ENCODE peak calls at places on chromosomes 1 and 21, in eight cellular contexts. One of them, this sample, is unnamed.

GRCh38 chr1:113073457-113073950 is 506 bp downstream of the LRIG2 start:
- DNase-seq in germinal center: no peak
- DNase-seq in T follicular helper cell: no peak
- DNase-seq in AML-193: no peak
- DNase-seq in nephron progenitor cell: peak; percentile 72
- DNase-seq in OCI-M1: peak; percentile 90
- DNase-seq in AG09309: peak; percentile 13
- DNase-seq in heart right ventricle: no peak
- DNase-seq in this sample: no peak

GRCh38 chr1:145918992-145919939 is 749 bp upstream of the PEX11B start:
- DNase-seq in germinal center: peak; percentile 23
- DNase-seq in T follicular helper cell: no peak
- DNase-seq in AML-193: peak; percentile 28
- DNase-seq in nephron progenitor cell: peak; percentile 51
- DNase-seq in OCI-M1: peak; percentile 83
- DNase-seq in AG09309: no peak
- DNase-seq in heart right ventricle: peak; percentile 57
- DNase-seq in this sample: peak; percentile 46

GRCh38 chr1:86423873-86424272 is at the start of gene CLCA2:
- DNase-seq in germinal center: no peak
- DNase-seq in T follicular helper cell: no peak
- DNase-seq in AML-193: no peak
- DNase-seq in nephron progenitor cell: no peak
- DNase-seq in OCI-M1: no peak
- DNase-seq in AG09309: no peak
- DNase-seq in heart right ventricle: no peak
- DNase-seq in this sample: no peak

GRCh38 chr1:214003233-214003632 is 15.5 kb downstream of the PROX1 start:
- DNase-seq in germinal center: no peak
- DNase-seq in T follicular helper cell: no peak
- DNase-seq in AML-193: no peak
- DNase-seq in nephron progenitor cell: no peak
- DNase-seq in OCI-M1: peak; percentile 80
- DNase-seq in AG09309: no peak
- DNase-seq in heart right ventricle: no peak
- DNase-seq in this sample: no peak

GRCh38 chr1:226401407-226402303 is 6.2 kb downstream of the PARP1 start:
- DNase-seq in germinal center: no peak
- DNase-seq in T follicular helper cell: no peak
- DNase-seq in AML-193: no peak
- DNase-seq in nephron progenitor cell: no peak
- DNase-seq in OCI-M1: no peak
- DNase-seq in AG09309: no peak
- DNase-seq in heart right ventricle: no peak
- DNase-seq in this sample: no peak

GRCh38 chr1:226990133-226990716 is 50.1 kb downstream of the COQ8A start:
- DNase-seq in germinal center: no peak
- DNase-seq in T follicular helper cell: no peak
- DNase-seq in AML-193: no peak
- DNase-seq in nephron progenitor cell: no peak
- DNase-seq in OCI-M1: peak; percentile 92
- DNase-seq in AG09309: no peak
- DNase-seq in heart right ventricle: peak; percentile 33
- DNase-seq in this sample: no peak

GRCh38 chr1:118978914-118979701 is 9.0 kb downstream of the TBX15 start:
- DNase-seq in germinal center: no peak
- DNase-seq in T follicular helper cell: no peak
- DNase-seq in AML-193: no peak
- DNase-seq in nephron progenitor cell: no peak
- DNase-seq in OCI-M1: no peak
- DNase-seq in AG09309: no peak
- DNase-seq in heart right ventricle: no peak
- DNase-seq in this sample: no peak

GRCh38 chr1:70168283-70168682 is 37.1 kb downstream of the LRRC40 start:
- DNase-seq in germinal center: no peak
- DNase-seq in T follicular helper cell: no peak
- DNase-seq in AML-193: no peak
- DNase-seq in nephron progenitor cell: no peak
- DNase-seq in OCI-M1: no peak
- DNase-seq in AG09309: no peak
- DNase-seq in heart right ventricle: no peak
- DNase-seq in this sample: no peak

GRCh38 chr1:5497471-5497870 is 494.8 kb downstream of the NPHP4 start:
- DNase-seq in germinal center: no peak
- DNase-seq in T follicular helper cell: no peak
- DNase-seq in AML-193: no peak
- DNase-seq in nephron progenitor cell: no peak
- DNase-seq in OCI-M1: no peak
- DNase-seq in AG09309: no peak
- DNase-seq in heart right ventricle: no peak
- DNase-seq in this sample: no peak

GRCh38 chr1:64194168-64195088 is 9.0 kb upstream of the UBE2U start:
- DNase-seq in germinal center: no peak
- DNase-seq in T follicular helper cell: no peak
- DNase-seq in AML-193: peak; percentile 61
- DNase-seq in nephron progenitor cell: no peak
- DNase-seq in OCI-M1: peak; percentile 8
- DNase-seq in AG09309: no peak
- DNase-seq in heart right ventricle: no peak
- DNase-seq in this sample: no peak

GRCh38 chr1:24237046-24237371 is 49.9 kb upstream of the IFNLR1 start:
- DNase-seq in germinal center: no peak
- DNase-seq in T follicular helper cell: no peak
- DNase-seq in AML-193: no peak
- DNase-seq in nephron progenitor cell: no peak
- DNase-seq in OCI-M1: no peak
- DNase-seq in AG09309: no peak
- DNase-seq in heart right ventricle: no peak
- DNase-seq in this sample: no peak

GRCh38 chr21:14270631-14271030 is 54.7 kb downstream of the RBM11 start:
- DNase-seq in germinal center: no peak
- DNase-seq in T follicular helper cell: no peak
- DNase-seq in AML-193: no peak
- DNase-seq in nephron progenitor cell: no peak
- DNase-seq in OCI-M1: no peak
- DNase-seq in AG09309: no peak
- DNase-seq in heart right ventricle: no peak
- DNase-seq in this sample: no peak

GRCh38 chr1:44707112-44707881 is 23.7 kb downstream of the RNU5D-1 start:
- DNase-seq in germinal center: no peak
- DNase-seq in T follicular helper cell: no peak
- DNase-seq in AML-193: no peak
- DNase-seq in nephron progenitor cell: no peak
- DNase-seq in OCI-M1: no peak
- DNase-seq in AG09309: peak; percentile 76
- DNase-seq in heart right ventricle: no peak
- DNase-seq in this sample: no peak

GRCh38 chr21:34351786-34352241 is 12.0 kb upstream of the KCNE2 start:
- DNase-seq in germinal center: peak; percentile 63
- DNase-seq in T follicular helper cell: no peak
- DNase-seq in AML-193: peak; percentile 53
- DNase-seq in nephron progenitor cell: peak; percentile 37
- DNase-seq in OCI-M1: peak; percentile 87
- DNase-seq in AG09309: no peak
- DNase-seq in heart right ventricle: peak; percentile 34
- DNase-seq in this sample: peak; percentile 51

GRCh38 chr21:17775431-17776126 is 43.6 kb downstream of the C21orf91 start:
- DNase-seq in germinal center: no peak
- DNase-seq in T follicular helper cell: peak; percentile 11
- DNase-seq in AML-193: no peak
- DNase-seq in nephron progenitor cell: no peak
- DNase-seq in OCI-M1: no peak
- DNase-seq in AG09309: no peak
- DNase-seq in heart right ventricle: no peak
- DNase-seq in this sample: no peak

GRCh38 chr1:11893907-11894251 is 32.3 kb downstream of the KIAA2013 start:
- DNase-seq in germinal center: peak; percentile 87
- DNase-seq in T follicular helper cell: peak; percentile 54
- DNase-seq in AML-193: peak; percentile 29
- DNase-seq in nephron progenitor cell: peak; percentile 79
- DNase-seq in OCI-M1: peak; percentile 74
- DNase-seq in AG09309: no peak
- DNase-seq in heart right ventricle: peak; percentile 76
- DNase-seq in this sample: peak; percentile 77

GRCh38 chr1:164713446-164714204 is 154.6 kb downstream of the PBX1 start:
- DNase-seq in germinal center: no peak
- DNase-seq in T follicular helper cell: no peak
- DNase-seq in AML-193: no peak
- DNase-seq in nephron progenitor cell: no peak
- DNase-seq in OCI-M1: no peak
- DNase-seq in AG09309: no peak
- DNase-seq in heart right ventricle: no peak
- DNase-seq in this sample: no peak

GRCh38 chr1:183417691-183418491 is at the start of gene NMNAT2:
- DNase-seq in germinal center: no peak
- DNase-seq in T follicular helper cell: no peak
- DNase-seq in AML-193: no peak
- DNase-seq in nephron progenitor cell: peak; percentile 50
- DNase-seq in OCI-M1: no peak
- DNase-seq in AG09309: no peak
- DNase-seq in heart right ventricle: no peak
- DNase-seq in this sample: peak; percentile 80

GRCh38 chr1:222893255-222893654 is 78.4 kb downstream of the DISP1 start:
- DNase-seq in germinal center: no peak
- DNase-seq in T follicular helper cell: no peak
- DNase-seq in AML-193: no peak
- DNase-seq in nephron progenitor cell: no peak
- DNase-seq in OCI-M1: no peak
- DNase-seq in AG09309: no peak
- DNase-seq in heart right ventricle: no peak
- DNase-seq in this sample: no peak

GRCh38 chr1:246815693-246816270 is 91.6 kb downstream of the SCCPDH start:
- DNase-seq in germinal center: no peak
- DNase-seq in T follicular helper cell: no peak
- DNase-seq in AML-193: no peak
- DNase-seq in nephron progenitor cell: no peak
- DNase-seq in OCI-M1: no peak
- DNase-seq in AG09309: no peak
- DNase-seq in heart right ventricle: no peak
- DNase-seq in this sample: no peak

GRCh38 chr1:20349971-20350370 is 59.3 kb downstream of the VWA5B1 start:
- DNase-seq in germinal center: no peak
- DNase-seq in T follicular helper cell: no peak
- DNase-seq in AML-193: no peak
- DNase-seq in nephron progenitor cell: no peak
- DNase-seq in OCI-M1: no peak
- DNase-seq in AG09309: no peak
- DNase-seq in heart right ventricle: no peak
- DNase-seq in this sample: no peak

GRCh38 chr1:19070197-19070651 is 113.7 kb upstream of the IFFO2 start:
- DNase-seq in germinal center: no peak
- DNase-seq in T follicular helper cell: no peak
- DNase-seq in AML-193: no peak
- DNase-seq in nephron progenitor cell: no peak
- DNase-seq in OCI-M1: no peak
- DNase-seq in AG09309: no peak
- DNase-seq in heart right ventricle: no peak
- DNase-seq in this sample: no peak

GRCh38 chr1:205575294-205575885 is 56.4 kb downstream of the ELK4 start:
- DNase-seq in germinal center: no peak
- DNase-seq in T follicular helper cell: no peak
- DNase-seq in AML-193: no peak
- DNase-seq in nephron progenitor cell: no peak
- DNase-seq in OCI-M1: no peak
- DNase-seq in AG09309: no peak
- DNase-seq in heart right ventricle: no peak
- DNase-seq in this sample: no peak

GRCh38 chr1:12177999-12178441 is 11.2 kb downstream of the TNFRSF1B start:
- DNase-seq in germinal center: no peak
- DNase-seq in T follicular helper cell: peak; percentile 93
- DNase-seq in AML-193: no peak
- DNase-seq in nephron progenitor cell: no peak
- DNase-seq in OCI-M1: no peak
- DNase-seq in AG09309: peak; percentile 66
- DNase-seq in heart right ventricle: peak; percentile 79
- DNase-seq in this sample: no peak

GRCh38 chr1:43639990-43640794 is 9.8 kb upstream of the KDM4A start:
- DNase-seq in germinal center: no peak
- DNase-seq in T follicular helper cell: no peak
- DNase-seq in AML-193: no peak
- DNase-seq in nephron progenitor cell: no peak
- DNase-seq in OCI-M1: no peak
- DNase-seq in AG09309: no peak
- DNase-seq in heart right ventricle: no peak
- DNase-seq in this sample: no peak

GRCh38 chr21:35925497-35925896 is 134.8 kb downstream of the SETD4 start:
- DNase-seq in germinal center: no peak
- DNase-seq in T follicular helper cell: no peak
- DNase-seq in AML-193: no peak
- DNase-seq in nephron progenitor cell: peak; percentile 8
- DNase-seq in OCI-M1: peak; percentile 29
- DNase-seq in AG09309: no peak
- DNase-seq in heart right ventricle: no peak
- DNase-seq in this sample: no peak

GRCh38 chr1:1270813-1271212 is 2.8 kb downstream of the UBE2J2 start:
- DNase-seq in germinal center: no peak
- DNase-seq in T follicular helper cell: no peak
- DNase-seq in AML-193: no peak
- DNase-seq in nephron progenitor cell: no peak
- DNase-seq in OCI-M1: no peak
- DNase-seq in AG09309: no peak
- DNase-seq in heart right ventricle: no peak
- DNase-seq in this sample: no peak

GRCh38 chr1:111553199-111553598 is 49.8 kb upstream of the ADORA3 start:
- DNase-seq in germinal center: no peak
- DNase-seq in T follicular helper cell: no peak
- DNase-seq in AML-193: no peak
- DNase-seq in nephron progenitor cell: no peak
- DNase-seq in OCI-M1: no peak
- DNase-seq in AG09309: peak; percentile 49
- DNase-seq in heart right ventricle: no peak
- DNase-seq in this sample: no peak

This sample was measured in glutamatergic neuron.